ENCODE peak calls at places on chromosomes 1 and 21, in eight cellular contexts. One of them, this sample, is unnamed.

GRCh38 chr1:115807723-115808122 is 33.2 kb downstream of the NHLH2 start:
- DNase-seq in AG10803: peak
- DNase-seq in CD4-positive, alpha-beta T cell: peak
- DNase-seq in astrocyte of the spinal cord: peak
- DNase-seq in Peyer's patch: peak
- DNase-seq in lower leg skin: peak
- DNase-seq in ovary: no peak
- DNase-seq in endodermal cell: peak
- DNase-seq in this sample: peak

GRCh38 chr1:7438921-7439655 is 332.0 kb upstream of the VAMP3 start:
- DNase-seq in endodermal cell: no peak
- DNase-seq in CD4-positive, alpha-beta T cell: no peak
- DNase-seq in AG10803: no peak
- DNase-seq in ovary: no peak
- DNase-seq in Peyer's patch: no peak
- DNase-seq in astrocyte of the spinal cord: no peak
- DNase-seq in lower leg skin: no peak
- DNase-seq in this sample: no peak

GRCh38 chr1:167297222-167298214 is 76.8 kb downstream of the POU2F1 start:
- DNase-seq in ovary: no peak
- DNase-seq in astrocyte of the spinal cord: no peak
- DNase-seq in lower leg skin: peak
- DNase-seq in AG10803: peak
- DNase-seq in CD4-positive, alpha-beta T cell: no peak
- DNase-seq in endodermal cell: no peak
- DNase-seq in Peyer's patch: no peak
- DNase-seq in this sample: no peak

GRCh38 chr1:62784509-62785365 is 805 bp downstream of the ATG4C start:
- DNase-seq in astrocyte of the spinal cord: peak
- DNase-seq in CD4-positive, alpha-beta T cell: no peak
- DNase-seq in Peyer's patch: no peak
- DNase-seq in endodermal cell: no peak
- DNase-seq in ovary: no peak
- DNase-seq in lower leg skin: no peak
- DNase-seq in AG10803: peak
- DNase-seq in this sample: no peak

GRCh38 chr1:235015291-235015990 is 113.2 kb downstream of the TOMM20 start:
- DNase-seq in ovary: no peak
- DNase-seq in Peyer's patch: peak
- DNase-seq in astrocyte of the spinal cord: no peak
- DNase-seq in AG10803: no peak
- DNase-seq in endodermal cell: no peak
- DNase-seq in CD4-positive, alpha-beta T cell: no peak
- DNase-seq in lower leg skin: no peak
- DNase-seq in this sample: no peak

GRCh38 chr1:212313616-212314015 is 28.4 kb downstream of the PPP2R5A start:
- DNase-seq in CD4-positive, alpha-beta T cell: no peak
- DNase-seq in ovary: no peak
- DNase-seq in Peyer's patch: no peak
- DNase-seq in astrocyte of the spinal cord: peak
- DNase-seq in AG10803: peak
- DNase-seq in lower leg skin: no peak
- DNase-seq in endodermal cell: no peak
- DNase-seq in this sample: no peak

GRCh38 chr21:25421327-25422028 is 185.8 kb downstream of the MRPL39 start:
- DNase-seq in ovary: no peak
- DNase-seq in lower leg skin: no peak
- DNase-seq in astrocyte of the spinal cord: peak
- DNase-seq in AG10803: peak
- DNase-seq in CD4-positive, alpha-beta T cell: peak
- DNase-seq in Peyer's patch: peak
- DNase-seq in endodermal cell: peak
- DNase-seq in this sample: peak

GRCh38 chr1:91884459-91885290 is 1.3 kb downstream of the TGFBR3 start:
- DNase-seq in CD4-positive, alpha-beta T cell: peak
- DNase-seq in endodermal cell: peak
- DNase-seq in AG10803: peak
- DNase-seq in ovary: peak
- DNase-seq in astrocyte of the spinal cord: peak
- DNase-seq in Peyer's patch: no peak
- DNase-seq in lower leg skin: no peak
- DNase-seq in this sample: no peak

GRCh38 chr21:28805885-28806284 is 186.8 kb downstream of the LTN1 start:
- DNase-seq in ovary: peak
- DNase-seq in Peyer's patch: no peak
- DNase-seq in CD4-positive, alpha-beta T cell: no peak
- DNase-seq in AG10803: peak
- DNase-seq in endodermal cell: no peak
- DNase-seq in lower leg skin: peak
- DNase-seq in astrocyte of the spinal cord: peak
- DNase-seq in this sample: no peak

GRCh38 chr1:151578941-151579340 is 32.9 kb upstream of the SNX27 start:
- DNase-seq in Peyer's patch: no peak
- DNase-seq in AG10803: no peak
- DNase-seq in endodermal cell: no peak
- DNase-seq in lower leg skin: no peak
- DNase-seq in CD4-positive, alpha-beta T cell: no peak
- DNase-seq in astrocyte of the spinal cord: no peak
- DNase-seq in ovary: no peak
- DNase-seq in this sample: no peak

GRCh38 chr1:6577831-6578525 is 1.8 kb upstream of the ZBTB48 start:
- DNase-seq in endodermal cell: no peak
- DNase-seq in CD4-positive, alpha-beta T cell: no peak
- DNase-seq in ovary: no peak
- DNase-seq in AG10803: peak
- DNase-seq in Peyer's patch: no peak
- DNase-seq in astrocyte of the spinal cord: no peak
- DNase-seq in lower leg skin: no peak
- DNase-seq in this sample: no peak

GRCh38 chr1:174990382-174990999 is 9.3 kb upstream of the CACYBP start:
- DNase-seq in Peyer's patch: no peak
- DNase-seq in lower leg skin: no peak
- DNase-seq in endodermal cell: no peak
- DNase-seq in astrocyte of the spinal cord: peak
- DNase-seq in CD4-positive, alpha-beta T cell: no peak
- DNase-seq in AG10803: peak
- DNase-seq in ovary: no peak
- DNase-seq in this sample: peak

GRCh38 chr1:3314561-3315271 is 139.7 kb upstream of the ARHGEF16 start:
- DNase-seq in astrocyte of the spinal cord: peak
- DNase-seq in Peyer's patch: no peak
- DNase-seq in AG10803: peak
- DNase-seq in lower leg skin: no peak
- DNase-seq in endodermal cell: no peak
- DNase-seq in ovary: no peak
- DNase-seq in CD4-positive, alpha-beta T cell: no peak
- DNase-seq in this sample: no peak

DNA sequence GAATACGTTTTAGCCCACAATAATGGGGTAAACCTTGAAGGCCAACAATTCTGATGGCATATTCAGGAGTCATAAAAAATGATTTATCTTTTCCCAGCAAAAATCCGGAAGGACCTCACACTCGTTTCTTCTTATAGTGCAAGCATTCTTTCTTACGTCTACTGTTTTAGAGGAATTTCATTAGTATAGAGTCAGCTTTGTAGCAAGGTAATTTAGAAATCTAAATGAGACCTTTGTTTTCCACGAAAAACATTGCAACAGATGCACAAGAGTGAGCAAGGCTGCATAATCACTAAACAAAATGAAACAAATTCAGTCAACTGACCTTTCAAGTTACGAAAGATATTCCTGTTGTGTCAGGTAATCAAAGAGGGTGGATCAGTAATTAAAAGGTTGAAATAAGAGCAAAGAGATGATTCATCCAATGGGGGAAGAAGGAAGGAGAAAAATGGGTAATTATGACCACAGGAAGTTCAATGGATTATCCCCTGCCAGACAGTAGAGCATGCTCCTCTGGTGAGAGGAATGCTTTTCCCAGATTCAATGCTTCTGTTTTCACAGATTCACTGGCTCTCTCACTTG is 558 bp upstream of the CSDE1 start:
- DNase-seq in Peyer's patch: no peak
- DNase-seq in astrocyte of the spinal cord: peak
- DNase-seq in endodermal cell: no peak
- DNase-seq in ovary: no peak
- DNase-seq in AG10803: no peak
- DNase-seq in lower leg skin: no peak
- DNase-seq in CD4-positive, alpha-beta T cell: no peak
- DNase-seq in this sample: no peak
- TF ChIP-seq CTCF in Peyer's patch: no peak
- TF ChIP-seq CTCF in astrocyte of the spinal cord: no peak
- TF ChIP-seq CTCF in endodermal cell: no peak
- TF ChIP-seq CTCF in ovary: no peak
- TF ChIP-seq CTCF in AG10803: no peak
- TF ChIP-seq CTCF in lower leg skin: no peak
- TF ChIP-seq CTCF in CD4-positive, alpha-beta T cell: no peak
- TF ChIP-seq CTCF in this sample: no peak

GRCh38 chr1:67807282-67807681 is 26.0 kb downstream of the GNG12 start:
- DNase-seq in ovary: no peak
- DNase-seq in lower leg skin: no peak
- DNase-seq in AG10803: no peak
- DNase-seq in CD4-positive, alpha-beta T cell: no peak
- DNase-seq in Peyer's patch: no peak
- DNase-seq in astrocyte of the spinal cord: no peak
- DNase-seq in endodermal cell: no peak
- DNase-seq in this sample: no peak

GRCh38 chr1:67801903-67802302 is 31.4 kb downstream of the GNG12 start:
- DNase-seq in CD4-positive, alpha-beta T cell: no peak
- DNase-seq in astrocyte of the spinal cord: no peak
- DNase-seq in lower leg skin: no peak
- DNase-seq in Peyer's patch: no peak
- DNase-seq in AG10803: peak
- DNase-seq in endodermal cell: no peak
- DNase-seq in ovary: no peak
- DNase-seq in this sample: no peak

GRCh38 chr1:67803380-67804279 is 29.6 kb downstream of the GNG12 start:
- DNase-seq in endodermal cell: no peak
- DNase-seq in ovary: no peak
- DNase-seq in CD4-positive, alpha-beta T cell: no peak
- DNase-seq in AG10803: peak
- DNase-seq in Peyer's patch: no peak
- DNase-seq in astrocyte of the spinal cord: no peak
- DNase-seq in lower leg skin: no peak
- DNase-seq in this sample: no peak

GRCh38 chr1:67804710-67805109 is 28.6 kb downstream of the GNG12 start:
- DNase-seq in astrocyte of the spinal cord: no peak
- DNase-seq in AG10803: no peak
- DNase-seq in CD4-positive, alpha-beta T cell: no peak
- DNase-seq in lower leg skin: no peak
- DNase-seq in ovary: no peak
- DNase-seq in endodermal cell: no peak
- DNase-seq in Peyer's patch: no peak
- DNase-seq in this sample: no peak

DNA sequence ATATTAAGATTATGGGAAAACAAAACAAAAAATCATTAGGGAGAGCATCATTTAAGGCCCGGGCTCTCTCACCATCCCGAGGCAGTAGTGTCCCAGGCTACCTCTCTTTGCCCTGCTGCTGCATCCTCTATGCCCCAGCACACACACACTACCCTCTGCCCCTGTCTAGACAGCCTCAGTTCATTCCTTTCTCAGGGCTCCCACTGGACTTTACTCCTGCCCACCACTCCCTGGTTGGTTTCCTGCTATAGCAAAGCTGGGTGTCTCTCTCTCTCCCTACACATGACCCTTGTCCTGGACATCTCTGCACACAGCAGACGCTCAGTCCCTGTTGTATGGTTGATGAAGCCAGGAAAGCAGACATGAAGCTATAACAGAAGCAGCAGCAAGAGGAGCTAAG is 30.7 kb downstream of the GNG12 start:
- DNase-seq in Peyer's patch: no peak
- DNase-seq in CD4-positive, alpha-beta T cell: no peak
- DNase-seq in AG10803: no peak
- DNase-seq in ovary: no peak
- DNase-seq in astrocyte of the spinal cord: no peak
- DNase-seq in lower leg skin: no peak
- DNase-seq in endodermal cell: no peak
- DNase-seq in this sample: no peak
- TF ChIP-seq CTCF in Peyer's patch: no peak
- TF ChIP-seq CTCF in CD4-positive, alpha-beta T cell: no peak
- TF ChIP-seq CTCF in AG10803: no peak
- TF ChIP-seq CTCF in ovary: no peak
- TF ChIP-seq CTCF in astrocyte of the spinal cord: no peak
- TF ChIP-seq CTCF in lower leg skin: no peak
- TF ChIP-seq CTCF in endodermal cell: no peak
- TF ChIP-seq CTCF in this sample: no peak

DNA sequence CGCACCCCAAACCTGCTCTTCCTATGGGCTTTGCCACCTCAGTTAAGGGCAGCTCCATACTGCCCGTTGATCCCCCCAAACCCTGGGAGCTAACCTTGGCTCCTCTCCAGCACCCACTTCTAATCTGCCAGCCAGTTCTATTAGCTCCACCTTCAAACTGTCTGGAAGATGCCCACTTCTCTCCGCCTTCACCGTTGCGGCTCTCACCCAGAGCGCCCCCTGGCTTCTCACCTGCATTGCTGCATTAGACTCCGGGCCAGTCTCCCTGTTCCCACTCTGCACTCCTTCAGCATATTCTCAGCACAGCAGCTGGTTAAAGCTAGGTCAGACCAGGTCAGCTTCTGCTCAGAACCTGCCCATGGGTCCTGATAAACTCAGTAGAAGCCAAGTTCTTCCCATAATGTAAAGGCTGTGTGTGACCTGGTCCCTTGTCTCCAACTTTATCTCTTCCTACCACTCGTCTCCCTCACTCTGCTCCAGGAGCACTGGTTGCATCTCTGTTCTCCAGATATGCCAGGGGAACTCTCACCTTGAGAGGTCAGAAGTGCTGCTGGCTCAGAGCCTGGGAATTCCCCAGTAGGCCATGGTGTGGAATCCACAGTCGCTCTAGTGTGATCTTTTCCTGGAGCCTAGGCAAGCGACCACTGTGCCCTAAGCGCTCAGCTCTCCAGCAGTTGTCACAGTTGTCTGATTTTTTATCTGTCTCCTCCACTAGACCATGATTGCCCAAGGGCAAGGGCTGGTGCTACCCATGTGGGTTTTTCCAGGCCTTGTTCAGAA is 150.3 kb downstream of the HMGB4 start:
- DNase-seq in AG10803: peak
- DNase-seq in CD4-positive, alpha-beta T cell: no peak
- DNase-seq in lower leg skin: no peak
- DNase-seq in astrocyte of the spinal cord: no peak
- DNase-seq in Peyer's patch: no peak
- DNase-seq in endodermal cell: peak
- DNase-seq in ovary: no peak
- DNase-seq in this sample: peak
- TF ChIP-seq CTCF in AG10803: peak
- TF ChIP-seq CTCF in CD4-positive, alpha-beta T cell: no peak
- TF ChIP-seq CTCF in lower leg skin: no peak
- TF ChIP-seq CTCF in astrocyte of the spinal cord: peak
- TF ChIP-seq CTCF in Peyer's patch: peak
- TF ChIP-seq CTCF in endodermal cell: peak
- TF ChIP-seq CTCF in ovary: no peak
- TF ChIP-seq CTCF in this sample: peak

DNA sequence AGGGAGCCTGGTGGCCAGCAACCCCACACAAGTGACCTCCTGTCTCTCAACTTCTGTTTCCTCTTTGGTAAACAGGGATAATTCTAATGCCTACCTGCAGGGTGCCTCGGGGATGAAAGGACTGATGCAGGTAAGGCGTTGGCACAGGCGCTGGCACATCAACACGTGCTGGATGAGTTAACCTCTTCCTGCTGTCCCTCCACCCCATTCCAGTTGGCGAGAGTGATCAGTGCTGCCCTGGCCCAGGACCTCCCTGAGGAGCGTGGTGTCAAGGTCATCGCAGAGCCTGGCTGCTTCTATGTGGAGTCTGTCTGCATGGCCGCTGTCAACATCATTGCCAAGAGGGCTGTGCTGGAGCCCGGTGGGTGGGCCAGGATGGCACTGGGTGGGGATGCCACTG is 69.1 kb upstream of the TINAGL1 start:
- DNase-seq in AG10803: no peak
- DNase-seq in CD4-positive, alpha-beta T cell: no peak
- DNase-seq in ovary: no peak
- DNase-seq in lower leg skin: no peak
- DNase-seq in Peyer's patch: no peak
- DNase-seq in endodermal cell: peak
- DNase-seq in astrocyte of the spinal cord: no peak
- DNase-seq in this sample: no peak
- TF ChIP-seq CTCF in AG10803: no peak
- TF ChIP-seq CTCF in CD4-positive, alpha-beta T cell: no peak
- TF ChIP-seq CTCF in ovary: no peak
- TF ChIP-seq CTCF in lower leg skin: no peak
- TF ChIP-seq CTCF in Peyer's patch: peak
- TF ChIP-seq CTCF in endodermal cell: no peak
- TF ChIP-seq CTCF in astrocyte of the spinal cord: no peak
- TF ChIP-seq CTCF in this sample: no peak